ENCODE peak calls at places on chromosomes 2 and 18, in five cellular contexts. X is K562, V is SK-N-SH, O is GM12878, P is HepG2. R is an unnamed sample.

GRCh38 chr2:67393237-67393636 is 3.9 kb upstream of the ETAA1 start:
- DNase-seq in O (no peak), P (no peak), X (no peak), V (no peak), R (no peak)

GRCh38 chr2:128381001-128381938 is 62.6 kb upstream of the HS6ST1 start:
- DNase-seq in X (no peak), O (no peak), V (peak), P (peak), R (no peak)

GRCh38 chr2:194264586-194264985 is 1392.4 kb upstream of the SLC39A10 start:
- DNase-seq in V (no peak), X (no peak), P (no peak), O (no peak), R (no peak)

GRCh38 chr2:218368621-218369153 is 12.0 kb downstream of the CATIP start:
- DNase-seq in O (no peak), X (no peak), V (no peak), P (no peak), R (no peak)

GRCh38 chr2:113891265-113891959 is 1.5 kb downstream of the ACTR3 start:
- DNase-seq in V (no peak), P (no peak), O (no peak), X (no peak), R (no peak)

GRCh38 chr2:145914716-145915115 is 1394.8 kb upstream of the ZEB2 start:
- DNase-seq in P (no peak), X (no peak), O (no peak), V (no peak), R (no peak)

GRCh38 chr18:12030667-12031066 is 49.4 kb downstream of the IMPA2 start:
- DNase-seq in P (no peak), V (no peak), X (no peak), O (no peak), R (no peak)

GRCh38 chr2:11180653-11181052 is 25.4 kb downstream of the SLC66A3 start:
- DNase-seq in X (no peak), P (no peak), O (no peak), V (no peak), R (no peak)

GRCh38 chr2:42787424-42787787 is 5.0 kb downstream of the HAAO start:
- DNase-seq in V (no peak), X (no peak), P (no peak), O (no peak), R (no peak)

GRCh38 chr2:62321370-62321769 is 125.5 kb downstream of the B3GNT2 start:
- DNase-seq in O (no peak), V (no peak), P (no peak), X (no peak), R (no peak)

GRCh38 chr2:46737577-46737976 is 178.0 kb downstream of the MCFD2 start:
- DNase-seq in O (no peak), P (peak), V (no peak), X (no peak), R (no peak)

DNA sequence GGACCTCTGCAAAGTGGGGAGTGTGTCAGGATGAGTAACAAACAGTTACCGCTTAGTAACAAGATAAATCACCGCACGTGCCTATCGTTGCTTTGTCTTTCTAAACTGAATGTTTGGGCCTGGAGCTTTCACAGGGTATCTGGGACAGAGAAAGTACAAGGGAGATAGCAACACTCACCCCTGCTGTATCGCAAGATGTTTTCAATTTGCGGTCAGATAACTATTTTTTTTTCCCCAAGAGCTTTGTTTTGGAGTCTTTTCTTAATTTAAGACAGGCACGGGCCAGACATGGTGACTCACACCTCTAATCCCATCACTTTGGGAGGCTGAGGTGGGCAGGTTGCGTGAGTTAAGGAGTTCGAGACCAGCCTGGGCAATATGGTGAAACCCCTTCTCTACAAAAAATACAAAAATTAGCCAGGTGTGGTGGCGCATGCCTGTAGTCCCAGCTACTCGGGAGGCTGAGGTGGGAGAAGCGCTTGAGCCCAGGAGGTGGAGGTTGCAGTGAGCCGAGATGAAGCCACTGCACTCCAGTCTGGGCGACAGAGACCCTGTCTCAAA is 146.6 kb downstream of the GBX2 start:
- DNase-seq in X (peak), V (no peak), P (no peak), O (no peak), R (no peak)
- TF ChIP-seq FOXM1 in X (no peak), V (no peak), P (no peak), O (no peak), R (no peak)

DNA sequence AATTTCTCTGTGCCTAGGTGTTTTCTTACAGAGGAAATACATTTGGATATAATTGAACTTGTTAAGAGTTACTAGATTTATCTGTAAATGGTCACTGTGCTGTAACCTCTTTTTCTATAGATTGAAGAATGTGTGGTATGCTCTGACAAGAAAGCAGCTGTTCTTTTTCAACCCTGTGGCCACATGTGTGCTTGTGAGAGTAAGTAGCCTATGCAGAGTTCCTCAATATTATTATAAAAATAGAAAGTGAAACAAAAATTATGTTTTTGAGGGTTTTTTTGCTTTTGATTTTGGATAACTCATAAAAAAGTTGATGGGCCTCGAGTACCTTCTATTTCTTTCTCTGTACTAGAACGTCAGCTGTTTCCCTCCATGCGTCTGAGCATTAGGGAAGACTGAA is 112.4 kb downstream of the MIB1 start:
- DNase-seq in V (no peak), O (peak), X (no peak), P (no peak), R (no peak)
- TF ChIP-seq FOXM1 in V (no peak), O (no peak), X (no peak), P (no peak), R (no peak)

GRCh38 chr2:191404568-191404991 is 159.4 kb downstream of the MYO1B start:
- DNase-seq in P (no peak), X (no peak), O (no peak), V (no peak), R (no peak)

GRCh38 chr2:191402966-191403565 is 157.9 kb downstream of the MYO1B start:
- DNase-seq in P (no peak), X (no peak), V (no peak), O (no peak), R (no peak)

GRCh38 chr2:191396794-191397193 is 151.6 kb downstream of the MYO1B start:
- DNase-seq in V (no peak), X (no peak), P (no peak), O (no peak), R (no peak)

DNA sequence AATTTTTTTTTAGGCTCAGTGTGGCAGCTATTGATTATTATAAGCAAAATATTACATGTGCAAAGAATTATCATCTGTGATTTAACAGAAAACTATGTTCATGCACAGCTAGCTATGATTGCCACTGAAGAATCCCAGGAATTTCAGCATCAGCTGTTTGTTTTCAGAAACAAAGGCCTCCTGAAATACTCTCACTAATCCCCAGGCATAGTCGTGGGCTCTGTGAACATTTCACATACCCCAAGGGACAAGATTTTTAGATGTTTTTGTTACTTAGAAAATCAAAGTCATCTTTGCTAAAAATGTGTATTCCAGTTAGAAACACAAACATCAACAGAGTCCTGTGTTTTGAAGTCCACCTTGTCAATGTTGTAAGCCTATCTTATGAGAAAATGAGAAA is 156.1 kb downstream of the MYO1B start:
- DNase-seq in X (no peak), V (no peak), P (peak), O (no peak), R (no peak)
- TF ChIP-seq FOXM1 in X (no peak), V (no peak), P (no peak), O (no peak), R (no peak)

DNA sequence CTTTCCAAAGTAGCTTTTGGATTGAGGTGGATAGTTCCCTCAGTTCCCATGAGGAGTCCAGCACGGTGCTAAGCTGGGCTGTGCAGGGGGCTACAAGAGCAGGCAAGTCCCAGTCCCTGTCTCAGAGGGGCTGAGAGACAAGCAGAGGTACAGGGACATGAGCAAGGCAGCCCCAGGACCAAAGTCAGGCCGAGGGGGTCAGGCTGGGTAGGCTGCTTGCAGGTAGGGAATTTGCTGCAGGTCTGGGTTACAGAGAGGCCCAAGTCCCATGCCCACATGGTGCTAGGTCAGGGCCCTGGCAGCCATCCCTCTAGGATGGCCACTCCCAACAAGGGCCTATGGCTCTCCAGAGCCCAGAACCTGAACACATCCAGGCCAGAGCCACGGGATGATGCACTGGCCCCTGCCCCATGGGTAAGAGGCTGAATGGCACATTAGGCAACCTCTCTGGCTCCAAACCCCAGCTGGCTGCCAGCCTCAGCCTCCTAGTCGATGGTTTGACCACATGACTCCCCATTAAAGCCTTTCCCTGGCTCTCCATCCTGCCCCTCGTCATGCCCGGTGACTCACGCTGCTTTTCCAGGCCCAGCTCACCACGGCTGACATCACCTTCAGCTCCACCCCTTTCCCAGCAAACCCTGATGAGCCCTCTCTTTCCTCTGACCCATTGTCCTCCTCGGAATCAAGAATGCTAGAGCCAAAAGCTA is 83.7 kb downstream of the SDC1 start:
- DNase-seq in P (peak), X (peak), O (no peak), V (no peak), R (peak)
- TF ChIP-seq FOXM1 in P (no peak), X (no peak), O (no peak), V (no peak), R (no peak)

DNA sequence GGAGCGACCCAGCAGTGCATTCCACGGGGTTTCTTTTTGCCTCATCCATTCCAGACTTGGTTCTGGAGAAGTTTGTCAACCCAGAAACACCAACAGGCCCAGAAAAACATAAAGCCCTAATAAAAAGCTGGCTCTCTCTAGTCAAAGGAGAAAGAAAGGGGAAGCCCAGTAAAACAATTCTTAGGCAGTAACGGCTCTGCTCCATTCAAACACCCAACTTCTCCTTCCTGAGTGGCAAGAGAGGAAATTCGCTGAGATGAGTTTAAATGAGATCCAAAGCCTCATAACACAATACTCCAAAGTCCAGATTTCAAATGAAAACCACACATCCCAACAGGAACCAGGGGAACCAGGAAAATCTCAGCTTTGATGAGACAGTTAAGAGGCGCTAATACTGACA is 179.9 kb downstream of the RPIA start:
- DNase-seq in X (no peak), O (no peak), P (no peak), V (no peak), R (no peak)
- TF ChIP-seq FOXM1 in X (no peak), O (no peak), P (no peak), V (no peak), R (no peak)

GRCh38 chr2:3204031-3204430 is 173.6 kb downstream of the EIPR1 start:
- DNase-seq in P (no peak), V (no peak), X (no peak), O (no peak), R (no peak)
- TF ChIP-seq FOXM1 in P (no peak), V (no peak), X (no peak), O (no peak), R (no peak)